ENCODE peak calls at places on chromosomes 12 and 14, in four cellular contexts. G, L, J and V are unnamed samples.

GRCh38 chr14:75905505-75905904 is 76.3 kb downstream of the TGFB3 start:
- DNase-seq in G (no peak), L (no peak), J (peak), V (no peak)

GRCh38 chr14:74105381-74105780 is 20.6 kb downstream of the LIN52 start:
- DNase-seq in G (no peak), L (no peak), J (no peak), V (no peak)

GRCh38 chr12:20577054-20577453 is 118.1 kb upstream of the SLCO1C1 start:
- DNase-seq in G (no peak), L (no peak), J (no peak), V (no peak)

GRCh38 chr12:53820503-53820902 is 68.7 kb upstream of the CISTR start:
- DNase-seq in G (no peak), L (no peak), J (peak), V (peak)

GRCh38 chr12:126040307-126040706 is 975.1 kb downstream of the AACS start:
- DNase-seq in G (no peak), L (no peak), J (no peak), V (no peak)

GRCh38 chr14:75379246-75379929 is 48.4 kb upstream of the JDP2 start:
- DNase-seq in G (no peak), L (no peak), J (no peak), V (no peak)

GRCh38 chr14:75223664-75224154 is 47.3 kb upstream of the TMED10 start:
- DNase-seq in G (no peak), L (no peak), J (peak), V (no peak)

GRCh38 chr14:104284107-104284592 is 145.8 kb downstream of the KIF26A start:
- DNase-seq in G (peak), L (no peak), J (no peak), V (no peak)

GRCh38 chr12:59388176-59388575 is 207.7 kb upstream of the SLC16A7 start:
- DNase-seq in G (no peak), L (no peak), J (no peak), V (no peak)

GRCh38 chr14:95323361-95323760 is 3.7 kb upstream of the CLMN start:
- DNase-seq in G (no peak), L (no peak), J (no peak), V (no peak)

GRCh38 chr14:65238456-65238855 is 136.1 kb upstream of the MAX start:
- DNase-seq in G (no peak), L (peak), J (peak), V (peak)

GRCh38 chr12:1528791-1529190 is 65.6 kb downstream of the FBXL14 start:
- DNase-seq in G (no peak), L (no peak), J (no peak), V (no peak)

GRCh38 chr12:100671396-100672074 is 98.1 kb downstream of the GAS2L3 start:
- DNase-seq in G (no peak), L (no peak), J (no peak), V (no peak)

GRCh38 chr14:104863923-104864266 is 1.2 kb upstream of the CEP170B start:
- DNase-seq in G (peak), L (no peak), J (no peak), V (no peak)

GRCh38 chr12:26125451-26126339 is 858 bp upstream of the BHLHE41 start:
- DNase-seq in G (peak), L (peak), J (peak), V (no peak)

GRCh38 chr12:15590180-15590826 is 198.9 kb downstream of the EPS8 start:
- DNase-seq in G (peak), L (no peak), J (peak), V (no peak)

GRCh38 chr12:25276199-25276937 is 25.6 kb upstream of the KRAS start:
- DNase-seq in G (peak), L (peak), J (peak), V (peak)

GRCh38 chr14:69008411-69008810 is 29.3 kb upstream of the ACTN1 start:
- DNase-seq in G (no peak), L (no peak), J (peak), V (no peak)

GRCh38 chr12:130880411-130880885 is 8.6 kb downstream of the RAN start:
- DNase-seq in G (no peak), L (no peak), J (no peak), V (no peak)

GRCh38 chr12:49671051-49671765 is 36.0 kb downstream of the FMNL3 start:
- DNase-seq in G (no peak), L (no peak), J (no peak), V (no peak)

GRCh38 chr12:54604436-54604835 is 16.0 kb upstream of the PPP1R1A start:
- DNase-seq in G (no peak), L (no peak), J (no peak), V (no peak)

GRCh38 chr12:77940011-77940423 is 109.3 kb downstream of the NAV3 start:
- DNase-seq in G (no peak), L (peak), J (peak), V (peak)

GRCh38 chr14:74671789-74672188 is 41.1 kb downstream of the AREL1 start:
- DNase-seq in G (no peak), L (no peak), J (peak), V (no peak)

DNA sequence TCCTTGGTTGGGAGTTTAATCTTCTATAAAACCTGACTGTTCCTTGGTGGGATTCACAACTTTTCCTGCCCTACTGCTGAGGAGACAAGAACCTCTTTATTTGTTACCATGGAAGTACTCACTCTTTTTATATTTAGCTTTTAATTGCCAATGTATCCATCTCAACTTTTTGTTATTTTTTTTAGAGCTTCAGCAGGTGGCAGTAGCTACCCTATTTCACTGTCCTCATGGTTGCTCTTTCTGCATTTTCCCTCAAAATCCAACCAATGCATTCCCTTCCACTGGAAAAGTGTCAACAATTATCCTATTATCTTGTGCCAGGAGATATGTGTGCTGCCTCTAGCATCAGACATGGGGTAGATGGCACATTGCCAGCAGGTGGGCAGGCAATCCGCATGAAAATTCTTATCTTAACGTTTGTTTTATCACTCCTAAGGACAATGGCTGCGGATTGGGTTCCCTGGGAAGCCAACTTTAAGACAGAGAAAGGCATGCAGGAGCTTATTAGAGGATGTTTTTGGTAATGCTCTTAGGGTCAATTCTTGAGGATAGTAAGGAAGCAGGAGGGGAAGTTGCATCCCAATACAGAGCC is 406.4 kb downstream of the SNAPC1 start:
- DNase-seq in G (no peak), L (no peak), J (no peak), V (no peak)
- TF ChIP-seq CTCF in G (peak), L (no peak), J (no peak), V (peak)

GRCh38 chr14:99273724-99274345 is 1.8 kb upstream of the BCL11B start:
- DNase-seq in G (no peak), L (no peak), J (no peak), V (no peak)

GRCh38 chr14:99276482-99276881 is 4.5 kb upstream of the BCL11B start:
- DNase-seq in G (no peak), L (no peak), J (no peak), V (no peak)

GRCh38 chr14:99275222-99275584 is 3.2 kb upstream of the BCL11B start:
- DNase-seq in G (no peak), L (no peak), J (no peak), V (no peak)

GRCh38 chr14:99273025-99273723 is 1.2 kb upstream of the BCL11B start:
- DNase-seq in G (peak), L (no peak), J (no peak), V (no peak)

GRCh38 chr14:99274346-99275221 is 2.6 kb upstream of the BCL11B start:
- DNase-seq in G (peak), L (peak), J (peak), V (no peak)
- TF ChIP-seq CTCF in G (peak), L (peak), J (peak), V (peak)

GRCh38 chr14:70096866-70097265 is 91.9 kb downstream of the SLC8A3 start:
- DNase-seq in G (peak), L (no peak), J (no peak), V (no peak)
- TF ChIP-seq CTCF in G (no peak), L (peak), J (peak), V (peak)

GRCh38 chr12:108840605-108841328 is 16.6 kb downstream of the SSH1 start:
- DNase-seq in G (no peak), L (no peak), J (peak), V (peak)
- TF ChIP-seq CTCF in G (no peak), L (no peak), J (no peak), V (peak)

DNA sequence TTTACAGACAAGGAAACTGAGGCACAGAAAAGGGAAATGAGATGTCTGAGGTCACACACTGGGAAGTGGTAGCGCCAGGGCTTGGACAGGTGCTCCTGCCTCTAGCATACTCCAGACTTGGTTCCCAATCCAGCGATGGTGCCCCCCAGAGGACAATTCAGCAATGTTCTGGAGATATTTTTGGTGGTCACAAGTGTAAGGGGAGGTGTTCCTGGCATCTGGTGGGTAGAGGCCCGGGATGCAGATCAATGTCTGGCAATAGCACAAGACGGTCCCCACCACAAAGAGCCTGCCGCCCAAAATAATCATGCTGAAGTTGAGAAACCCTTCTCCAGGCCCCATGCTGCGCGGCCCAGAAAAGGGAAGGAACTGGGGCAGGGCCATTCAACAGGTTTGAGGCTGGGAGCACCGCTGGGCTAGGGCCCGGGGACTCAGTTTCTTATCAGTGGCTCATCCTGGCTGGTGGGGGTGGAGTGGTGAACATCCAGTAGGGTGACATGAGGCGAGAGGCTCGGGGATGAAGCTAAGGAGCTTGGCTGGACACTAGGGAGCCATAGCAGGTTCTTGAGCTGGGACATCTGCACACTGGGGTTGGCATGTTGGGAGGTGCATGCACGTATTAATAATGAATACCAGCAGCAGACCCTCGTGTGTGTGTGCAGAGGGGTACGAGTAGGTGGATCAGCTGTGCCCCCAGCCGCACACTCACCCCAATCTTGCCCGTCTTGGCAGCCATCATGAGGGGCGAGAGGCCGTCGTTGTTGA is 35.1 kb downstream of the TRPV4 start:
- DNase-seq in G (peak), L (no peak), J (no peak), V (no peak)
- TF ChIP-seq CTCF in G (peak), L (peak), J (peak), V (peak)

DNA sequence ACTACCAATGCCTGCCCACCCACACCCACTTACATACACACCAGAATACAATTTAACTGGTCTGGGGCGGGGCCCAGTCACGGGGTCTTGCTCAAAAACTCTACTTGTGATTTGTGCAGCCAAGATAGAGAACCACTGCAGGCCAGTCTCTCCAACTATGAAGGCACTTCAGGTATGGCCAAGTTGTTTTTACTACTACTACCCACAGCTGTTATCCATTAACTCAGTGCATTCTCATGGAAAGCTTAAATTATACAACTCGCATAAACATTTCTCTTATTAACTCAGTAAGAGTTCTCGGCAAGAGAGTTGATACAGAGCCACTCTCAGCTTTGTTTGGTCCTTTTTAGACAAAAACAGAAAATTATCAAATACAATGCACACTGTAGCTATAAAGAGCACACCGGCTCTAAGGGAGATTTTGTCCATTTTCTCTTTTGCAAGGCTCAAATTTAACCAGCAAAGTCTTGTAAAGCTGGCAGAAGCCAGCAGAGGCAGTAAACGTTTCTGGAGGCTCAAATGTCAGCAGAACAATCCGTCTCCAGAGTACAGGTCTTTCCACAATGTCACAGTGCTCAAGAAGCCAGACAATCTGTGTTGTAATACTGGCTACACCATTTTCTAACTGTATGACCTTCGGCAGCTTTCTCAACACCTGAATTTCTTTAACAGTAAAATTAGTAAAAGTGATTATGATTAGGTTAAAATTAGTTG is 85.9 kb downstream of the PTGER2 start:
- DNase-seq in G (no peak), L (peak), J (peak), V (peak)
- TF ChIP-seq CTCF in G (no peak), L (peak), J (peak), V (peak)